ENCODE peak calls at places on chromosome 21, in four cellular contexts. A, N, I and K are unnamed samples.
A peak's percentile ranks its signal among the peaks of the same experiment; 100 is the strongest.

GRCh38 chr21:44286086-44286715 is 525 bp downstream of the AIRE start:
- DNase-seq in I (no peak), N (no peak), A (no peak), K (no peak)

GRCh38 chr21:33265664-33266049 is 510 bp upstream of the IL10RB start:
- DNase-seq in N (no peak), A (no peak), I (peak; percentile 37), K (no peak)

GRCh38 chr21:14598065-14598464 is 52.0 kb upstream of the SAMSN1 start:
- DNase-seq in N (no peak), I (no peak), A (no peak), K (no peak)

GRCh38 chr21:37450385-37451044 is 83.9 kb downstream of the DYRK1A start:
- DNase-seq in I (peak; percentile 60), A (peak; percentile 29), N (no peak), K (no peak)

GRCh38 chr21:43268086-43268803 is 99.4 kb downstream of the CRYAA start:
- DNase-seq in I (no peak), A (no peak), N (no peak), K (no peak)

GRCh38 chr21:35048183-35048601 is 910 bp downstream of the RUNX1 start:
- DNase-seq in A (peak; percentile 33), N (peak; percentile 62), I (peak; percentile 35), K (peak; percentile 58)

GRCh38 chr21:14870841-14871126 is 194.0 kb downstream of the NRIP1 start:
- DNase-seq in A (no peak), N (no peak), I (no peak), K (no peak)

GRCh38 chr21:37606549-37606948 is 240.0 kb downstream of the DYRK1A start:
- DNase-seq in I (no peak), A (no peak), N (no peak), K (no peak)

GRCh38 chr21:21085206-21085605 is 87.0 kb downstream of the NCAM2 start:
- DNase-seq in A (no peak), N (no peak), I (no peak), K (no peak)

GRCh38 chr21:40847956-40848355 is 998 bp upstream of the DSCAM start:
- DNase-seq in A (no peak), I (no peak), N (no peak), K (no peak)

GRCh38 chr21:44533121-44533890 is 6.7 kb downstream of the KRTAP10-1 start:
- DNase-seq in N (no peak), I (no peak), A (no peak), K (no peak)

GRCh38 chr21:45049725-45050359 is 24.5 kb upstream of the ADARB1 start:
- DNase-seq in A (no peak), I (no peak), N (no peak), K (no peak)

GRCh38 chr21:37551406-37552355 is 185.1 kb downstream of the DYRK1A start:
- DNase-seq in N (no peak), I (no peak), A (peak; percentile 40), K (peak; percentile 30)

GRCh38 chr21:38460171-38460742 is 38.0 kb downstream of the ERG start:
- DNase-seq in A (no peak), N (no peak), I (peak; percentile 92), K (peak; percentile 71)

GRCh38 chr21:15298306-15298705 is 233.5 kb upstream of the NRIP1 start:
- DNase-seq in A (no peak), N (no peak), I (no peak), K (no peak)

GRCh38 chr21:27772816-27773215 is 805.9 kb upstream of the ADAMTS5 start:
- DNase-seq in A (no peak), I (no peak), N (no peak), K (peak; percentile 80)

GRCh38 chr21:25457411-25457810 is 149.9 kb downstream of the MRPL39 start:
- DNase-seq in A (peak; percentile 88), I (peak; percentile 66), N (no peak), K (peak; percentile 82)

GRCh38 chr21:39546522-39546921 is 66.2 kb upstream of the B3GALT5 start:
- DNase-seq in I (no peak), N (no peak), A (no peak), K (no peak)

GRCh38 chr21:42570841-42571387 is 57.3 kb downstream of the SLC37A1 start:
- DNase-seq in N (peak; percentile 12), I (no peak), A (no peak), K (no peak)

GRCh38 chr21:41834252-41834925 is 44.8 kb downstream of the PRDM15 start:
- DNase-seq in N (no peak), I (no peak), A (no peak), K (no peak)

GRCh38 chr21:37367758-37368535 is 1.4 kb downstream of the DYRK1A start:
- DNase-seq in N (peak; percentile 50), I (peak; percentile 31), A (peak; percentile 39), K (peak; percentile 69)

GRCh38 chr21:34530264-34530663 is 18.3 kb upstream of the KCNE1 start:
- DNase-seq in N (no peak), I (no peak), A (peak; percentile 60), K (peak; percentile 63)

GRCh38 chr21:45318556-45319341 is 31.1 kb upstream of the POFUT2 start:
- DNase-seq in I (no peak), N (no peak), A (peak; percentile 88), K (no peak)

GRCh38 chr21:30072496-30072895 is 94.1 kb downstream of the CLDN17 start:
- DNase-seq in N (no peak), A (no peak), I (peak; percentile 66), K (peak; percentile 29)

GRCh38 chr21:33821580-33822322 is 93.9 kb downstream of the ATP5PO start:
- DNase-seq in A (no peak), I (no peak), N (no peak), K (peak; percentile 46)

GRCh38 chr21:37257526-37257966 is 9.6 kb downstream of the VPS26C start:
- DNase-seq in I (no peak), N (peak; percentile 20), A (no peak), K (peak; percentile 48)

GRCh38 chr21:41632748-41633475 is 125.0 kb upstream of the TMPRSS2 start:
- DNase-seq in I (no peak), A (no peak), N (no peak), K (no peak)

GRCh38 chr21:39690454-39690853 is 54.5 kb upstream of the IGSF5 start:
- DNase-seq in A (no peak), I (no peak), N (no peak), K (no peak)